ENCODE peak calls at places on chromosomes 16 and 17, in five cellular contexts. R is prostate gland, X is K562, A is HCT116, I is A549. J is an unnamed sample.

GRCh38 chr17:57455063-57455914 is 199.0 kb downstream of the MSI2 start:
- DNase-seq in X (no peak), I (no peak), A (no peak), R (no peak), J (peak)

GRCh38 chr17:60231691-60232090 is 81.9 kb downstream of the CA4 start:
- DNase-seq in I (no peak), A (no peak), R (no peak), X (peak), J (no peak)

GRCh38 chr17:80791758-80792284 is 199.8 kb upstream of the CHMP6 start:
- DNase-seq in I (peak), X (peak), A (peak), R (no peak), J (no peak)

GRCh38 chr17:45235071-45236001 is 13.7 kb downstream of the FMNL1 start:
- DNase-seq in I (peak), A (peak), X (peak), R (peak), J (peak)

GRCh38 chr17:38509772-38510423 is 81.6 kb downstream of the ARHGAP23 start:
- DNase-seq in R (no peak), X (no peak), I (no peak), A (no peak), J (no peak)

GRCh38 chr17:68567035-68567434 is 34.1 kb downstream of the FAM20A start:
- DNase-seq in A (no peak), I (no peak), R (no peak), X (no peak), J (no peak)

GRCh38 chr17:64174686-64175456 is 44.9 kb upstream of the ERN1 start:
- DNase-seq in R (no peak), I (no peak), X (no peak), A (no peak), J (peak)

GRCh38 chr17:55496094-55496881 is 15.0 kb downstream of the SMIM36 start:
- DNase-seq in A (no peak), X (peak), I (peak), R (no peak), J (no peak)

GRCh38 chr17:13582776-13583414 is 18.8 kb downstream of the HS3ST3A1 start:
- DNase-seq in A (no peak), I (no peak), R (no peak), X (no peak), J (no peak)

GRCh38 chr17:81094744-81095607 is 60.0 kb downstream of the BAIAP2 start:
- DNase-seq in A (peak), X (peak), I (peak), R (no peak), J (peak)

GRCh38 chr16:87404764-87405625 is 12.9 kb downstream of the MAP1LC3B start:
- DNase-seq in R (no peak), A (no peak), X (no peak), I (no peak), J (no peak)
- TF ChIP-seq POLR2A in R (no peak), A (no peak), X (peak), I (no peak), J (no peak)

DNA sequence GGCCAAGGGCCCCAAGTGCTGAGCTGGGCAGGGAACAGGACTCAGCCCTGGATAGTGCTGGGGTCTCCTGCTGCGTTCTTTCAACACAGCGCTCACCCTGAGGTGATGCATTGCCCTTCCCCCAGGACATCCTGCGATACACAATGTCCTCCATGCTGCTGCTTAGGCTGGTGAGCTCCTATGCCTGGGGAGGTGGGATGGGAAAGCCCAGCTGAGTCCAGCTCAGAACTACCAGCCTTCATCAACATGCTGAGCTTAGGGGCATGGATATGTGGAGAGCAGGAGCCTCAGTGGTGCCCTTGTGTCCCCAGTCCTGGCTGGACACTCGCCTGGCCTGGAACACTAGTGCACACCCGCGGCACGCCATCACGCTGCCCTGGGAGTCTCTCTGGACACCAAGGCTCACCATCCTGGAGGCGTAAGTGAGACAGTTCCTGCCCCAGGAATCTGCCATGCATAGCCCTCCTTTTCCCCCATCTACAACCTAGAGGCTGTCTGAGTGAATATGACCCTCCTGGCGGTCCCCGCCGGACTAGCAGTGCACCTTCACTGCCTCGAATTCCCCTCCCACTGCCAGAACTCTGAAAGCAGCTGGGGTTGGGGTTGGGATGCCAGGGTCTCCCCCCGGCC is 710 bp downstream of the ZACN start:
- DNase-seq in A (no peak), X (no peak), I (no peak), R (no peak), J (no peak)
- TF ChIP-seq POLR2A in A (no peak), X (peak), I (peak), R (no peak), J (no peak)

GRCh38 chr16:69089091-69089912 is 16.2 kb upstream of the HAS3 start:
- DNase-seq in R (no peak), A (no peak), X (peak), I (no peak), J (no peak)
- TF ChIP-seq POLR2A in R (no peak), A (no peak), X (no peak), I (no peak), J (no peak)

GRCh38 chr17:1715803-1716075 is 5.6 kb upstream of the TLCD2 start:
- DNase-seq in R (no peak), A (no peak), I (no peak), X (no peak), J (no peak)

GRCh38 chr17:1713878-1714487 is 3.8 kb upstream of the TLCD2 start:
- DNase-seq in X (peak), I (peak), R (peak), A (peak), J (no peak)

GRCh38 chr17:1716076-1716911 is 6.1 kb upstream of the TLCD2 start:
- DNase-seq in I (peak), X (peak), A (peak), R (peak), J (peak)

GRCh38 chr17:1714488-1714979 is 4.4 kb upstream of the TLCD2 start:
- DNase-seq in R (peak), I (peak), X (peak), A (peak), J (peak)

GRCh38 chr17:1714980-1715802 is 5.0 kb upstream of the TLCD2 start:
- DNase-seq in A (peak), I (peak), R (peak), X (peak), J (peak)
- TF ChIP-seq POLR2A in A (no peak), I (no peak), R (peak), X (no peak), J (peak)

GRCh38 chr16:87442581-87442966 is 50.2 kb downstream of the ZCCHC14 start:
- DNase-seq in R (no peak), X (no peak), A (no peak), I (no peak), J (no peak)
- TF ChIP-seq POLR2A in R (no peak), X (no peak), A (no peak), I (no peak), J (no peak)

DNA sequence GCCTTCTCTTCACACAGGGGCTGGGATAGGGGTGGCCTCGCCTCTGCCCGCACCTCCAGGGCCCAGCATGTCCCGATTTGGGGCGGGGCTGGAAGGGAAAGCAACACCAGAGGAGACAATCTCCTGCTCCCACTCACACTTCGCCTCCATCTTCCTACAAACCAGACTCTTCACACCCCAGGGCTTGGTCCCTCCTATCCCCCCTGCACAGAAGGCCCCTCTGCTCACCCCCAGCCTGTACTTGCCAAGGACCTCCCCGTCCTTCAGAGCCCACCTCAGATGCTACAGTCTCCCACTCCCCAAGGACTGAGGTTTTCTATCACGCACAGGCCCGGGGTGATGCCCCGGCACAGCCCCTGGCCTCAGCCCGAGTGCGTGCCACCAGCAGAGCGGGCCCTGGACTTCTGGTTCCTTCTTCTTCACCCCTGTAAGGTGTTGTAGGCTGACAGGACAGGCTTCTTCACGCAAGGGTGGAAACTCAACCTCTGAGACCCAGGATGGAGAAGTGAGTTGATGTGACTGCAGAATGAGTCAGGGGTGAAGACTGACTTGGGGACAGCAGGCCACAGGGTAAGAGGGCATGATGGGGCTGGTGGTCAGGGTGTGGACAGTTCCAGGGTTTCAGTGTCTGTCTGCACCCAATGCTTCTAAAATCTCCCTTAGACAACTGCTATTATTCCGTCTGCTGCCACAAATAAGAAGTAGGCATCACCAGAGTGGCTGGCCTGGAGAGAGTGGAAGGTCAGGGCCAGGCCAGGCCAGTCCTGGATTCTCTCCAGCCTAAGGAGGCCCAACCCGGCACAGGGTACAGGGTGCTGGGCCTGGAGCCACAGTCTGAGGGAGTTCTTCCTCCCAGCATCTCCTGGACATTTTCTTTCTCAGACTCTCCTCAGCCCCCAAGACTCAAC is 2.5 kb downstream of the ITGAE start:
- DNase-seq in I (no peak), R (no peak), X (no peak), A (no peak), J (no peak)
- TF ChIP-seq POLR2A in I (no peak), R (no peak), X (no peak), A (no peak), J (no peak)

GRCh38 chr17:6640536-6641373 is at the start of the genes KIAA0753 and TXNDC17:
- DNase-seq in R (peak), I (peak), X (peak), A (peak), J (peak)
- TF ChIP-seq POLR2A in R (peak), I (peak), X (peak), A (peak), J (peak)

GRCh38 chr16:70685061-70685937 is 554 bp downstream of the MTSS2 start:
- DNase-seq in I (no peak), R (no peak), X (peak), A (no peak), J (peak)

GRCh38 chr16:70687172-70687531 is 1.3 kb upstream of the MTSS2 start:
- DNase-seq in A (no peak), R (no peak), X (peak), I (no peak), J (peak)

GRCh38 chr16:70684146-70685060 is 1.4 kb downstream of the MTSS2 start:
- DNase-seq in I (no peak), R (no peak), A (no peak), X (no peak), J (no peak)

GRCh38 chr16:70686376-70687171 is 721 bp upstream of the MTSS2 start:
- DNase-seq in A (no peak), R (no peak), I (no peak), X (no peak), J (peak)

GRCh38 chr16:70685938-70686375 is at the start of gene MTSS2:
- DNase-seq in R (peak), X (peak), I (peak), A (peak), J (peak)
- TF ChIP-seq POLR2A in R (peak), X (no peak), I (peak), A (no peak), J (no peak)

DNA sequence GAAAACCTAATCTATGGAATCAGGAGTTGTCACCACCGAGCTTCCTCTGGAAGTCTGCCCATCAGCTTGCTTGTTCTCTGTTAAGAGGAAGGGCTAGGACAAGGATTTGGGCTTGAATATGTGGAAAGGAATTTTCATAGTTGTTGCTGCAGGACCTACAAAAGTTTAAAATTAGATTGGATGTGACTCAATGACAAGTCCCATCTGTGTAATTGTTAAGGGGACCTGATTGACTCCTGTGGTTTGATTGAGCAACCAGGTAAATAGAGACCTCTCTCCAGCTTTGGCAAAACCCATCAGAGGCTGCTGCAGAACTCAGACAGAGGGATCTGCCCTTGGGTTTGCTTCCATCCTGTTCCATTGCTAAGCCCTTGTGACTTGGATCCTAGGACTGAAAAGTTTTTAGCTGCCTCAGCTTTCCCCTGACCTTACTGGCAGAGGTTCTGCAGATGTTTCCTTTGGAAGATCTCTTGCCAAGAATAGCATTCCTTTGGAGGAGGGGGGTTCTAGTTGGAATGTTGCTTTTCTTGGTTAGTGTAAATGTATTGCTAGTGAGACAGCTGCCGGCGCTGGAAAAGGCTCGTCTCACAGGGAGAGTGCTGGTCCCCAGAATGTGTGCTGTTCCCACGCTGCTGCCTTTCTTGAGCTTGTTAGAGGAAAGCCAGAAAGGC is 50.0 kb downstream of the SF3B3 start:
- DNase-seq in A (no peak), X (no peak), R (peak), I (no peak), J (peak)
- TF ChIP-seq POLR2A in A (no peak), X (no peak), R (no peak), I (no peak), J (no peak)

J was measured in heart left ventricle.